ENCODE peak calls at places on chromosomes 13 and 19, in five cellular contexts. One of them, this sample, is unnamed. For H3K4me1, the result is how much of the 10 kb centered on the place peaks cover.

GRCh38 chr13:54593504-54593903 is 1564.9 kb downstream of the OLFM4 start:
- DNase-seq in fibroblast of lung: no peak
- DNase-seq in neural progenitor cell: no peak
- DNase-seq in DND-41: no peak
- DNase-seq in PC-3: no peak
- DNase-seq in this sample: no peak

GRCh38 chr13:84237181-84237580 is 354.9 kb upstream of the SLITRK1 start:
- DNase-seq in fibroblast of lung: no peak
- DNase-seq in neural progenitor cell: peak
- DNase-seq in DND-41: no peak
- DNase-seq in PC-3: no peak
- DNase-seq in this sample: no peak

GRCh38 chr19:47589824-47590223 is 16.9 kb upstream of the ZNF541 start:
- DNase-seq in fibroblast of lung: no peak
- DNase-seq in neural progenitor cell: no peak
- DNase-seq in DND-41: no peak
- DNase-seq in PC-3: no peak
- DNase-seq in this sample: no peak

GRCh38 chr19:32743447-32743846 is 23.9 kb downstream of the TDRD12 start:
- DNase-seq in fibroblast of lung: no peak
- DNase-seq in neural progenitor cell: no peak
- DNase-seq in DND-41: no peak
- DNase-seq in PC-3: no peak
- DNase-seq in this sample: no peak

GRCh38 chr13:48155850-48156249 is 60.9 kb upstream of the MED4 start:
- DNase-seq in fibroblast of lung: peak
- DNase-seq in neural progenitor cell: no peak
- DNase-seq in DND-41: peak
- DNase-seq in PC-3: peak
- DNase-seq in this sample: peak

GRCh38 chr19:19110410-19111137 is 27.7 kb downstream of the TMEM161A start:
- DNase-seq in fibroblast of lung: no peak
- DNase-seq in neural progenitor cell: peak
- DNase-seq in DND-41: no peak
- DNase-seq in PC-3: no peak
- DNase-seq in this sample: peak

GRCh38 chr19:11279505-11280236 is 16.3 kb upstream of the TSPAN16 start:
- DNase-seq in fibroblast of lung: no peak
- DNase-seq in neural progenitor cell: no peak
- DNase-seq in DND-41: peak
- DNase-seq in PC-3: no peak
- DNase-seq in this sample: no peak

GRCh38 chr13:44698076-44698475 is 121.9 kb upstream of the TSC22D1 start:
- DNase-seq in fibroblast of lung: no peak
- DNase-seq in neural progenitor cell: peak
- DNase-seq in DND-41: no peak
- DNase-seq in PC-3: no peak
- DNase-seq in this sample: no peak

GRCh38 chr19:35592226-35592625 is 6.3 kb downstream of the PMIS2 start:
- DNase-seq in fibroblast of lung: peak
- DNase-seq in neural progenitor cell: peak
- DNase-seq in DND-41: no peak
- DNase-seq in PC-3: peak
- DNase-seq in this sample: peak

GRCh38 chr19:57212109-57212508 is 18.7 kb upstream of the AURKC start:
- DNase-seq in fibroblast of lung: no peak
- DNase-seq in neural progenitor cell: no peak
- DNase-seq in DND-41: no peak
- DNase-seq in PC-3: peak
- DNase-seq in this sample: no peak

GRCh38 chr13:100273138-100273537 is 184.2 kb downstream of the PCCA start:
- DNase-seq in fibroblast of lung: no peak
- DNase-seq in neural progenitor cell: no peak
- DNase-seq in DND-41: no peak
- DNase-seq in PC-3: no peak
- DNase-seq in this sample: no peak

GRCh38 chr13:50730496-50731171 is 112.9 kb downstream of the DLEU7 start:
- DNase-seq in fibroblast of lung: no peak
- DNase-seq in neural progenitor cell: no peak
- DNase-seq in DND-41: no peak
- DNase-seq in PC-3: no peak
- DNase-seq in this sample: no peak

GRCh38 chr19:35045667-35046300 is 4.3 kb downstream of the HPN start:
- DNase-seq in fibroblast of lung: peak
- DNase-seq in neural progenitor cell: peak
- DNase-seq in DND-41: peak
- DNase-seq in PC-3: peak
- DNase-seq in this sample: peak

GRCh38 chr19:33621811-33622504 is at the start of gene CHST8:
- DNase-seq in fibroblast of lung: no peak
- DNase-seq in neural progenitor cell: peak
- DNase-seq in DND-41: no peak
- DNase-seq in PC-3: no peak
- DNase-seq in this sample: peak

GRCh38 chr13:36945078-36945477 is 25.0 kb upstream of the SMAD9 start:
- DNase-seq in fibroblast of lung: no peak
- DNase-seq in neural progenitor cell: peak
- DNase-seq in DND-41: no peak
- DNase-seq in PC-3: no peak
- DNase-seq in this sample: no peak

GRCh38 chr13:65964672-65965071 is 1265.5 kb downstream of the PCDH9 start:
- DNase-seq in fibroblast of lung: no peak
- DNase-seq in neural progenitor cell: no peak
- DNase-seq in DND-41: no peak
- DNase-seq in PC-3: peak
- DNase-seq in this sample: no peak

GRCh38 chr13:50936681-50937080 is 27.1 kb downstream of the RNASEH2B start:
- DNase-seq in fibroblast of lung: peak
- DNase-seq in neural progenitor cell: no peak
- DNase-seq in DND-41: no peak
- DNase-seq in PC-3: no peak
- DNase-seq in this sample: no peak

GRCh38 chr19:56837892-56838679 is 2.4 kb downstream of the PEG3 start:
- DNase-seq in fibroblast of lung: peak
- DNase-seq in neural progenitor cell: no peak
- DNase-seq in DND-41: no peak
- DNase-seq in PC-3: peak
- DNase-seq in this sample: peak

GRCh38 chr13:36297259-36297599 is 385 bp downstream of the CCDC169 start:
- DNase-seq in fibroblast of lung: peak
- DNase-seq in neural progenitor cell: no peak
- DNase-seq in DND-41: no peak
- DNase-seq in PC-3: peak
- DNase-seq in this sample: peak

GRCh38 chr13:74449811-74450524 is 315.8 kb upstream of the KLF12 start:
- DNase-seq in fibroblast of lung: no peak
- DNase-seq in neural progenitor cell: no peak
- DNase-seq in DND-41: no peak
- DNase-seq in PC-3: no peak
- DNase-seq in this sample: no peak

GRCh38 chr13:48979892-48980291 is 4.2 kb downstream of the FNDC3A start:
- DNase-seq in fibroblast of lung: no peak
- DNase-seq in neural progenitor cell: no peak
- DNase-seq in DND-41: no peak
- DNase-seq in PC-3: no peak
- DNase-seq in this sample: no peak

GRCh38 chr19:42121666-42122069 is 10.6 kb downstream of the POU2F2 start:
- DNase-seq in fibroblast of lung: peak
- DNase-seq in neural progenitor cell: no peak
- DNase-seq in DND-41: peak
- DNase-seq in PC-3: peak
- DNase-seq in this sample: peak

GRCh38 chr13:48551329-48551728 is 18.4 kb upstream of the RCBTB2 start:
- DNase-seq in fibroblast of lung: no peak
- DNase-seq in neural progenitor cell: no peak
- DNase-seq in DND-41: peak
- DNase-seq in PC-3: no peak
- DNase-seq in this sample: no peak

GRCh38 chr13:100451923-100452322 is 136.7 kb downstream of the GGACT start:
- DNase-seq in fibroblast of lung: no peak
- DNase-seq in neural progenitor cell: no peak
- DNase-seq in DND-41: no peak
- DNase-seq in PC-3: no peak
- DNase-seq in this sample: no peak

GRCh38 chr13:97583884-97584497 is 150.0 kb downstream of the RAP2A start:
- DNase-seq in fibroblast of lung: no peak
- DNase-seq in neural progenitor cell: no peak
- DNase-seq in DND-41: no peak
- DNase-seq in PC-3: no peak
- DNase-seq in this sample: no peak

GRCh38 chr13:108859202-108860012 is 230.0 kb downstream of the MYO16 start:
- DNase-seq in fibroblast of lung: peak
- DNase-seq in neural progenitor cell: no peak
- DNase-seq in DND-41: no peak
- DNase-seq in PC-3: peak
- DNase-seq in this sample: peak

GRCh38 chr13:73325351-73326214 is 266.8 kb downstream of the KLF5 start:
- DNase-seq in fibroblast of lung: no peak
- DNase-seq in neural progenitor cell: no peak
- DNase-seq in DND-41: no peak
- DNase-seq in PC-3: peak
- DNase-seq in this sample: no peak

GRCh38 chr19:6890938-6891337 is 3.6 kb downstream of the ADGRE1 start:
- DNase-seq in fibroblast of lung: no peak
- DNase-seq in neural progenitor cell: no peak
- DNase-seq in DND-41: peak
- DNase-seq in PC-3: no peak
- DNase-seq in this sample: no peak

GRCh38 chr19:48135411-48135810 is 24.8 kb upstream of the PLA2G4C start:
- DNase-seq in fibroblast of lung: no peak
- DNase-seq in neural progenitor cell: no peak
- DNase-seq in DND-41: peak
- DNase-seq in PC-3: no peak
- DNase-seq in this sample: no peak

GRCh38 chr13:111390522-111391270 is 70.3 kb downstream of the TEX29 start:
- DNase-seq in fibroblast of lung: no peak
- DNase-seq in neural progenitor cell: no peak
- DNase-seq in DND-41: no peak
- DNase-seq in PC-3: no peak
- DNase-seq in this sample: no peak

GRCh38 chr13:114118763-114119123 is 13.7 kb downstream of the RASA3 start:
- DNase-seq in fibroblast of lung: peak
- DNase-seq in neural progenitor cell: no peak
- DNase-seq in DND-41: no peak
- DNase-seq in PC-3: peak
- DNase-seq in this sample: peak

GRCh38 chr13:40975441-40975840 is 43.7 kb downstream of the ELF1 start:
- DNase-seq in fibroblast of lung: no peak
- DNase-seq in neural progenitor cell: no peak
- DNase-seq in DND-41: no peak
- DNase-seq in PC-3: peak
- DNase-seq in this sample: no peak

GRCh38 chr13:40970803-40971202 is 48.3 kb downstream of the ELF1 start:
- DNase-seq in fibroblast of lung: no peak
- DNase-seq in neural progenitor cell: no peak
- DNase-seq in DND-41: no peak
- DNase-seq in PC-3: no peak
- DNase-seq in this sample: no peak

GRCh38 chr13:40971321-40971720 is 47.8 kb downstream of the ELF1 start:
- DNase-seq in fibroblast of lung: no peak
- DNase-seq in neural progenitor cell: no peak
- DNase-seq in DND-41: no peak
- DNase-seq in PC-3: no peak
- DNase-seq in this sample: no peak

GRCh38 chr13:40974460-40975407 is 44.4 kb downstream of the ELF1 start:
- DNase-seq in fibroblast of lung: peak
- DNase-seq in neural progenitor cell: peak
- DNase-seq in DND-41: peak
- DNase-seq in PC-3: peak
- DNase-seq in this sample: peak

DNA sequence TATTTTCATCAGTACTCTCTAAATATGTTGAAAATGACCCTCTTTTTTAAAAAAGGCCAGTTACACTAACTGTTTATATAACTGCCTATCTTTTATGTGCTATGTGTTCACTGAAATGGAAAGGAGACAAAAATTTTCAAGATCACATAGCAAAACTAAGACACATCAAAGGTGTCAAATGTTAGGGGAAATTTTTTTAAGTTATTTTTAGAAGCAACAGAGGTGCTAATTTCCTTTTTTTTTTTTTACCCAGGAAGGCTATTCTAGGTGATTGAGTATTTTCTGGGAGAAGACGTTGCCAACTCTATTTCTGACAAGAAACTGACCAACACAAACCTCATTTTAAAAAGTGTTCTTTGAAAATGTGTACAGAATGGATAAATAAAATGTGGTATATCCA is 45.7 kb downstream of the ELF1 start:
- DNase-seq in fibroblast of lung: no peak
- DNase-seq in neural progenitor cell: no peak
- DNase-seq in DND-41: no peak
- DNase-seq in PC-3: no peak
- DNase-seq in this sample: no peak
- H3K4me1 ChIP-seq in fibroblast of lung: under half
- H3K4me1 ChIP-seq in neural progenitor cell: under half
- H3K4me1 ChIP-seq in DND-41: half or more
- H3K4me1 ChIP-seq in PC-3: under half
- H3K4me1 ChIP-seq in this sample: under half

GRCh38 chr13:42041017-42041683 is 7.3 kb upstream of the DGKH start:
- DNase-seq in fibroblast of lung: peak
- DNase-seq in neural progenitor cell: peak
- DNase-seq in DND-41: peak
- DNase-seq in PC-3: peak
- DNase-seq in this sample: peak
- TF ChIP-seq EZH2 in fibroblast of lung: no peak
- TF ChIP-seq EZH2 in neural progenitor cell: peak
- TF ChIP-seq EZH2 in DND-41: peak
- TF ChIP-seq EZH2 in PC-3: no peak
- TF ChIP-seq EZH2 in this sample: no peak

GRCh38 chr19:50553134-50553703 is 15.0 kb downstream of the LRRC4B start:
- DNase-seq in fibroblast of lung: no peak
- DNase-seq in neural progenitor cell: no peak
- DNase-seq in DND-41: no peak
- DNase-seq in PC-3: no peak
- DNase-seq in this sample: no peak

GRCh38 chr19:50551034-50551712 is 17.1 kb downstream of the LRRC4B start:
- DNase-seq in fibroblast of lung: no peak
- DNase-seq in neural progenitor cell: peak
- DNase-seq in DND-41: no peak
- DNase-seq in PC-3: no peak
- DNase-seq in this sample: no peak

GRCh38 chr19:50550594-50550966 is 17.7 kb downstream of the LRRC4B start:
- DNase-seq in fibroblast of lung: no peak
- DNase-seq in neural progenitor cell: no peak
- DNase-seq in DND-41: no peak
- DNase-seq in PC-3: no peak
- DNase-seq in this sample: no peak

GRCh38 chr19:50552540-50552939 is 15.7 kb downstream of the LRRC4B start:
- DNase-seq in fibroblast of lung: no peak
- DNase-seq in neural progenitor cell: no peak
- DNase-seq in DND-41: no peak
- DNase-seq in PC-3: no peak
- DNase-seq in this sample: no peak

GRCh38 chr19:50551713-50552187 is 16.5 kb downstream of the LRRC4B start:
- DNase-seq in fibroblast of lung: no peak
- DNase-seq in neural progenitor cell: peak
- DNase-seq in DND-41: no peak
- DNase-seq in PC-3: no peak
- DNase-seq in this sample: peak
- H3K27ac ChIP-seq in fibroblast of lung: no peak
- H3K27ac ChIP-seq in neural progenitor cell: no peak
- H3K27ac ChIP-seq in DND-41: no peak
- H3K27ac ChIP-seq in PC-3: no peak
- H3K27ac ChIP-seq in this sample: no peak

GRCh38 chr19:13165091-13165997 is 15.1 kb downstream of the IER2 start:
- DNase-seq in fibroblast of lung: peak
- DNase-seq in neural progenitor cell: peak
- DNase-seq in DND-41: no peak
- DNase-seq in PC-3: peak
- DNase-seq in this sample: peak
- H3K4me1 ChIP-seq in fibroblast of lung: under half
- H3K4me1 ChIP-seq in neural progenitor cell: under half
- H3K4me1 ChIP-seq in DND-41: half or more
- H3K4me1 ChIP-seq in PC-3: half or more
- H3K4me1 ChIP-seq in this sample: under half